ENCODE peak calls at places on chromosomes 11 and 22, in ten cellular contexts. L is progenitor cell of endocrine pancreas; Q is AG04450; J is Peyer's patch; C is chondrocyte; O is PC-9; F is activated CD4-positive, alpha-beta T cell treated with anti-CD3 and anti-CD28 coated beads for 1 hour; Y is GM12864; H is Right ventricle myocardium superior; N is T follicular helper cell. T is an unnamed sample.

GRCh38 chr11:9280655-9281301 is 15.6 kb upstream of the DENND5A start:
- DNase-seq in L (no peak), Q (no peak), J (peak; percentile 56), C (peak; percentile 25), O (no peak), F (peak; percentile 36), Y (peak; percentile 70), H (no peak), N (no peak), T (peak; percentile 72)

GRCh38 chr11:6405039-6405667 is 13.7 kb downstream of the APBB1 start:
- DNase-seq in L (no peak), Q (no peak), J (no peak), C (no peak), O (no peak), F (no peak), Y (no peak), H (no peak), N (no peak), T (peak; percentile 25)

GRCh38 chr11:76160856-76161255 is 45.4 kb downstream of the WNT11 start:
- DNase-seq in L (no peak), Q (no peak), J (no peak), C (peak; percentile 42), O (no peak), F (no peak), Y (no peak), H (no peak), N (no peak), T (no peak)

GRCh38 chr22:41512421-41513194 is 31.7 kb downstream of the POLR3H start:
- DNase-seq in L (no peak), Q (no peak), J (no peak), C (no peak), O (peak; percentile 66), F (no peak), Y (no peak), H (no peak), N (no peak), T (no peak)

GRCh38 chr11:117668291-117668690 is 128.7 kb downstream of the DSCAML1 start:
- DNase-seq in L (no peak), Q (no peak), J (no peak), C (no peak), O (no peak), F (no peak), Y (no peak), H (no peak), N (no peak), T (no peak)

GRCh38 chr22:28029201-28029948 is 110.3 kb upstream of the PITPNB start:
- DNase-seq in L (no peak), Q (no peak), J (no peak), C (no peak), O (peak; percentile 93), F (no peak), Y (no peak), H (peak; percentile 68), N (no peak), T (no peak)

GRCh38 chr11:69718147-69718546 is 14.3 kb upstream of the FGF19 start:
- DNase-seq in L (peak; percentile 58), Q (no peak), J (no peak), C (no peak), O (peak; percentile 47), F (no peak), Y (no peak), H (peak; percentile 51), N (no peak), T (no peak)

GRCh38 chr11:35046606-35047005 is 92.4 kb upstream of the CD44 start:
- DNase-seq in L (no peak), Q (no peak), J (no peak), C (no peak), O (no peak), F (no peak), Y (no peak), H (no peak), N (no peak), T (no peak)

GRCh38 chr11:13857828-13858227 is 104.7 kb upstream of the SPON1 start:
- DNase-seq in L (no peak), Q (no peak), J (no peak), C (no peak), O (no peak), F (no peak), Y (no peak), H (no peak), N (no peak), T (no peak)

GRCh38 chr11:102886999-102887398 is 12.2 kb upstream of the MMP12 start:
- DNase-seq in L (no peak), Q (no peak), J (no peak), C (no peak), O (no peak), F (no peak), Y (no peak), H (no peak), N (no peak), T (no peak)

GRCh38 chr11:4467043-4467442 is 15.4 kb upstream of the OR52K1 start:
- DNase-seq in L (no peak), Q (no peak), J (no peak), C (no peak), O (no peak), F (no peak), Y (no peak), H (no peak), N (no peak), T (no peak)

GRCh38 chr22:46673205-46673604 is 53.0 kb downstream of the GRAMD4 start:
- DNase-seq in L (no peak), Q (no peak), J (no peak), C (no peak), O (no peak), F (no peak), Y (no peak), H (no peak), N (no peak), T (no peak)

GRCh38 chr11:47778878-47779483 is 11.8 kb upstream of the FNBP4 start:
- DNase-seq in L (no peak), Q (no peak), J (no peak), C (no peak), O (no peak), F (no peak), Y (no peak), H (no peak), N (no peak), T (no peak)

GRCh38 chr11:15932417-15932816 is 423.9 kb downstream of the SOX6 start:
- DNase-seq in L (no peak), Q (no peak), J (no peak), C (no peak), O (no peak), F (no peak), Y (no peak), H (no peak), N (no peak), T (no peak)

GRCh38 chr11:3880724-3881123 is 25.3 kb downstream of the STIM1 start:
- DNase-seq in L (no peak), Q (no peak), J (peak; percentile 39), C (no peak), O (no peak), F (no peak), Y (no peak), H (no peak), N (no peak), T (no peak)

GRCh38 chr11:72618801-72619200 is 55.4 kb downstream of the PDE2A start:
- DNase-seq in L (no peak), Q (no peak), J (no peak), C (no peak), O (no peak), F (no peak), Y (no peak), H (no peak), N (no peak), T (no peak)